ENCODE peak calls at places on chromosome 15, in five cellular contexts. One of them, this sample, is unnamed.

GRCh38 chr15:35329993-35330695 is 215.8 kb downstream of the DPH6 start:
- DNase-seq in activated CD4-positive, alpha-beta memory T cell treated with anti-CD3 and anti-CD28 coated beads, Interleukin-2, amount 10 ng/mL, durations not matched to agents 7 days and 5 days: no peak
- DNase-seq in iris pigment epithelial cell: no peak
- DNase-seq in transverse colon: no peak
- DNase-seq in T-helper 9 cell: no peak
- DNase-seq in this sample: no peak

GRCh38 chr15:38829086-38829485 is 264.5 kb upstream of the RASGRP1 start:
- DNase-seq in activated CD4-positive, alpha-beta memory T cell treated with anti-CD3 and anti-CD28 coated beads, Interleukin-2, amount 10 ng/mL, durations not matched to agents 7 days and 5 days: no peak
- DNase-seq in transverse colon: no peak
- DNase-seq in T-helper 9 cell: no peak
- DNase-seq in iris pigment epithelial cell: no peak
- DNase-seq in this sample: peak

GRCh38 chr15:44492672-44493071 is 44.3 kb upstream of the EIF3J start:
- DNase-seq in T-helper 9 cell: no peak
- DNase-seq in activated CD4-positive, alpha-beta memory T cell treated with anti-CD3 and anti-CD28 coated beads, Interleukin-2, amount 10 ng/mL, durations not matched to agents 7 days and 5 days: no peak
- DNase-seq in iris pigment epithelial cell: no peak
- DNase-seq in transverse colon: no peak
- DNase-seq in this sample: no peak

GRCh38 chr15:35876762-35877161 is 330.8 kb upstream of the DPH6 start:
- DNase-seq in iris pigment epithelial cell: no peak
- DNase-seq in activated CD4-positive, alpha-beta memory T cell treated with anti-CD3 and anti-CD28 coated beads, Interleukin-2, amount 10 ng/mL, durations not matched to agents 7 days and 5 days: no peak
- DNase-seq in transverse colon: no peak
- DNase-seq in T-helper 9 cell: no peak
- DNase-seq in this sample: no peak

GRCh38 chr15:50181983-50182232 is at the start of gene SLC27A2:
- DNase-seq in transverse colon: peak
- DNase-seq in iris pigment epithelial cell: no peak
- DNase-seq in T-helper 9 cell: peak
- DNase-seq in activated CD4-positive, alpha-beta memory T cell treated with anti-CD3 and anti-CD28 coated beads, Interleukin-2, amount 10 ng/mL, durations not matched to agents 7 days and 5 days: no peak
- DNase-seq in this sample: no peak

GRCh38 chr15:49042165-49042564 is 4.1 kb downstream of the SECISBP2L start:
- DNase-seq in activated CD4-positive, alpha-beta memory T cell treated with anti-CD3 and anti-CD28 coated beads, Interleukin-2, amount 10 ng/mL, durations not matched to agents 7 days and 5 days: no peak
- DNase-seq in iris pigment epithelial cell: no peak
- DNase-seq in transverse colon: no peak
- DNase-seq in T-helper 9 cell: no peak
- DNase-seq in this sample: no peak

GRCh38 chr15:64690578-64691296 is 84.7 kb downstream of the RBPMS2 start:
- DNase-seq in T-helper 9 cell: no peak
- DNase-seq in iris pigment epithelial cell: no peak
- DNase-seq in transverse colon: no peak
- DNase-seq in activated CD4-positive, alpha-beta memory T cell treated with anti-CD3 and anti-CD28 coated beads, Interleukin-2, amount 10 ng/mL, durations not matched to agents 7 days and 5 days: no peak
- DNase-seq in this sample: no peak

GRCh38 chr15:49815937-49816336 is 195.1 kb downstream of the DTWD1 start:
- DNase-seq in iris pigment epithelial cell: peak
- DNase-seq in T-helper 9 cell: no peak
- DNase-seq in activated CD4-positive, alpha-beta memory T cell treated with anti-CD3 and anti-CD28 coated beads, Interleukin-2, amount 10 ng/mL, durations not matched to agents 7 days and 5 days: no peak
- DNase-seq in transverse colon: no peak
- DNase-seq in this sample: no peak

GRCh38 chr15:101017935-101018849 is 99.0 kb downstream of the LRRK1 start:
- DNase-seq in iris pigment epithelial cell: peak
- DNase-seq in transverse colon: peak
- DNase-seq in T-helper 9 cell: no peak
- DNase-seq in activated CD4-positive, alpha-beta memory T cell treated with anti-CD3 and anti-CD28 coated beads, Interleukin-2, amount 10 ng/mL, durations not matched to agents 7 days and 5 days: peak
- DNase-seq in this sample: no peak

GRCh38 chr15:82139823-82140268 is 94.0 kb upstream of the MEX3B start:
- DNase-seq in transverse colon: no peak
- DNase-seq in iris pigment epithelial cell: peak
- DNase-seq in T-helper 9 cell: no peak
- DNase-seq in activated CD4-positive, alpha-beta memory T cell treated with anti-CD3 and anti-CD28 coated beads, Interleukin-2, amount 10 ng/mL, durations not matched to agents 7 days and 5 days: no peak
- DNase-seq in this sample: peak

GRCh38 chr15:94196536-94196935 is 34.8 kb upstream of the MCTP2 start:
- DNase-seq in iris pigment epithelial cell: no peak
- DNase-seq in T-helper 9 cell: no peak
- DNase-seq in activated CD4-positive, alpha-beta memory T cell treated with anti-CD3 and anti-CD28 coated beads, Interleukin-2, amount 10 ng/mL, durations not matched to agents 7 days and 5 days: no peak
- DNase-seq in transverse colon: no peak
- DNase-seq in this sample: no peak

This sample was measured in Karpas-422.